ENCODE peak calls at places on chromosomes 16 and 17, in nine cellular contexts. C is trophoblast cell; S is HEK293T; G is NCI-H2171; L is fibroblast of mammary gland; X is activated naive CD4-positive, alpha-beta T cell treated with anti-CD3 and anti-CD28 coated beads, Interleukin-2, amount 50 U/mL, for 16 hours; D is psoas muscle; O is NCI-H1092 treated with DMSO at 0.1 percent for 48 hours; R is hippocampal formation. W is an unnamed sample.

GRCh38 chr17:33562792-33563191 is 269.7 kb upstream of the ASIC2 start:
- DNase-seq in C (no peak), S (no peak), G (no peak), L (no peak), X (no peak), D (no peak), O (no peak), R (no peak), W (no peak)

GRCh38 chr17:3534881-3535252 is 22.7 kb downstream of the TRPV3 start:
- DNase-seq in C (no peak), S (no peak), G (no peak), L (peak; percentile 61), X (no peak), D (peak; percentile 79), O (no peak), R (peak; percentile 49), W (peak; percentile 54)

GRCh38 chr17:28118362-28118761 is 75.9 kb downstream of the NLK start:
- DNase-seq in C (no peak), S (no peak), G (no peak), L (no peak), X (no peak), D (no peak), O (no peak), R (no peak), W (no peak)

GRCh38 chr17:39225974-39226683 is 384 bp upstream of the STAC2 start:
- DNase-seq in C (no peak), S (peak; percentile 83), G (peak; percentile 97), L (peak; percentile 51), X (peak; percentile 61), D (peak; percentile 83), O (peak; percentile 41), R (no peak), W (no peak)

GRCh38 chr16:86941731-86942468 is 363.6 kb downstream of the FOXL1 start:
- DNase-seq in C (no peak), S (no peak), G (no peak), L (no peak), X (no peak), D (peak; percentile 30), O (no peak), R (no peak), W (no peak)

GRCh38 chr17:78592991-78593329 is 15.8 kb upstream of the DNAH17 start:
- DNase-seq in C (no peak), S (no peak), G (no peak), L (no peak), X (no peak), D (no peak), O (no peak), R (no peak), W (no peak)

GRCh38 chr17:66441012-66441703 is 138.7 kb downstream of the PRKCA start:
- DNase-seq in C (no peak), S (no peak), G (no peak), L (no peak), X (no peak), D (no peak), O (peak; percentile 35), R (no peak), W (no peak)

GRCh38 chr16:30896203-30896889 is at the start of gene CTF1:
- DNase-seq in C (peak; percentile 64), S (peak; percentile 70), G (no peak), L (peak; percentile 68), X (no peak), D (peak; percentile 88), O (no peak), R (peak; percentile 50), W (no peak)

GRCh38 chr17:65324977-65325376 is 187.8 kb downstream of the RGS9 start:
- DNase-seq in C (no peak), S (no peak), G (no peak), L (peak; percentile 74), X (no peak), D (no peak), O (no peak), R (no peak), W (no peak)

GRCh38 chr17:32688221-32688620 is 188.7 kb downstream of the MYO1D start:
- DNase-seq in C (no peak), S (no peak), G (no peak), L (peak; percentile 2), X (no peak), D (no peak), O (no peak), R (no peak), W (no peak)

GRCh38 chr16:89596061-89596689 is 17.3 kb upstream of the DPEP1 start:
- DNase-seq in C (no peak), S (no peak), G (no peak), L (no peak), X (no peak), D (no peak), O (no peak), R (no peak), W (no peak)

GRCh38 chr17:40936976-40937375 is 470 bp downstream of the KRT23 start:
- DNase-seq in C (peak; percentile 15), S (no peak), G (no peak), L (no peak), X (no peak), D (no peak), O (no peak), R (no peak), W (no peak)

GRCh38 chr16:17396762-17397498 is 73.8 kb downstream of the XYLT1 start:
- DNase-seq in C (no peak), S (peak; percentile 27), G (peak; percentile 68), L (peak; percentile 42), X (no peak), D (no peak), O (peak; percentile 96), R (no peak), W (no peak)

GRCh38 chr17:56834380-56835258 is 668 bp downstream of the DGKE start:
- DNase-seq in C (peak; percentile 59), S (peak; percentile 57), G (peak; percentile 61), L (no peak), X (peak; percentile 74), D (peak; percentile 68), O (peak; percentile 74), R (peak; percentile 36), W (no peak)

GRCh38 chr16:11168386-11169065 is 87.5 kb downstream of the SOCS1 start:
- DNase-seq in C (no peak), S (no peak), G (peak; percentile 83), L (peak; percentile 20), X (no peak), D (no peak), O (no peak), R (no peak), W (no peak)

GRCh38 chr16:84374160-84374489 is 5.8 kb downstream of the ATP2C2 start:
- DNase-seq in C (no peak), S (no peak), G (no peak), L (no peak), X (no peak), D (no peak), O (no peak), R (no peak), W (no peak)

GRCh38 chr17:7438050-7438614 is 1.2 kb upstream of the FGF11 start:
- DNase-seq in C (no peak), S (no peak), G (no peak), L (no peak), X (peak; percentile 74), D (peak; percentile 85), O (peak; percentile 10), R (peak; percentile 54), W (no peak)

GRCh38 chr16:48720266-48720665 is 110.3 kb upstream of the N4BP1 start:
- DNase-seq in C (peak; percentile 3), S (peak; percentile 21), G (no peak), L (peak; percentile 1), X (no peak), D (no peak), O (no peak), R (no peak), W (no peak)

GRCh38 chr16:71658771-71659170 is 32.8 kb downstream of the MARVELD3 start:
- DNase-seq in C (no peak), S (no peak), G (no peak), L (no peak), X (no peak), D (no peak), O (no peak), R (no peak), W (no peak)

GRCh38 chr17:48603959-48604769 is 622 bp downstream of the HOXB6 start:
- DNase-seq in C (no peak), S (no peak), G (no peak), L (peak; percentile 70), X (no peak), D (no peak), O (no peak), R (no peak), W (no peak)

W was measured in CMK.